ENCODE peak calls at places on chromosomes 13 and 19, in four cellular contexts. R is cardiac muscle cell, H is nephron progenitor cell, Z is BE2C. P is an unnamed sample.

GRCh38 chr13:113178070-113178895 is 19.8 kb downstream of the PROZ start:
- DNase-seq in R (peak), H (no peak), Z (peak), P (no peak)

GRCh38 chr19:35066691-35067563 is 25.4 kb downstream of the HPN start:
- DNase-seq in R (peak), H (peak), Z (peak), P (peak)

GRCh38 chr19:35786299-35787160 is 11.2 kb downstream of the ARHGAP33 start:
- DNase-seq in R (no peak), H (no peak), Z (no peak), P (no peak)

GRCh38 chr13:50012396-50013169 is 2.7 kb upstream of the KCNRG start:
- DNase-seq in R (peak), H (no peak), Z (no peak), P (no peak)

GRCh38 chr13:48892311-48892710 is 83.4 kb upstream of the FNDC3A start:
- DNase-seq in R (peak), H (no peak), Z (no peak), P (no peak)

GRCh38 chr19:33175886-33176669 is 18.1 kb upstream of the LRP3 start:
- DNase-seq in R (peak), H (no peak), Z (peak), P (no peak)

GRCh38 chr19:16831531-16831930 is 2.3 kb downstream of the SIN3B start:
- DNase-seq in R (no peak), H (no peak), Z (no peak), P (no peak)

GRCh38 chr19:35195822-35196221 is 32.7 kb downstream of the FAM187B start:
- DNase-seq in R (no peak), H (no peak), Z (no peak), P (no peak)

GRCh38 chr13:113560645-113561416 is 23.7 kb upstream of the TFDP1 start:
- DNase-seq in R (no peak), H (no peak), Z (no peak), P (no peak)

GRCh38 chr13:113411216-113412023 is 41.9 kb downstream of the ADPRHL1 start:
- DNase-seq in R (peak), H (no peak), Z (no peak), P (no peak)

GRCh38 chr13:44667950-44668349 is 91.8 kb upstream of the TSC22D1 start:
- DNase-seq in R (peak), H (no peak), Z (no peak), P (no peak)

GRCh38 chr19:4547303-4548237 is 7.7 kb upstream of the LRG1 start:
- DNase-seq in R (peak), H (no peak), Z (peak), P (no peak)
- TF ChIP-seq CTCF in R (peak), H (no peak), Z (peak), P (peak)

DNA sequence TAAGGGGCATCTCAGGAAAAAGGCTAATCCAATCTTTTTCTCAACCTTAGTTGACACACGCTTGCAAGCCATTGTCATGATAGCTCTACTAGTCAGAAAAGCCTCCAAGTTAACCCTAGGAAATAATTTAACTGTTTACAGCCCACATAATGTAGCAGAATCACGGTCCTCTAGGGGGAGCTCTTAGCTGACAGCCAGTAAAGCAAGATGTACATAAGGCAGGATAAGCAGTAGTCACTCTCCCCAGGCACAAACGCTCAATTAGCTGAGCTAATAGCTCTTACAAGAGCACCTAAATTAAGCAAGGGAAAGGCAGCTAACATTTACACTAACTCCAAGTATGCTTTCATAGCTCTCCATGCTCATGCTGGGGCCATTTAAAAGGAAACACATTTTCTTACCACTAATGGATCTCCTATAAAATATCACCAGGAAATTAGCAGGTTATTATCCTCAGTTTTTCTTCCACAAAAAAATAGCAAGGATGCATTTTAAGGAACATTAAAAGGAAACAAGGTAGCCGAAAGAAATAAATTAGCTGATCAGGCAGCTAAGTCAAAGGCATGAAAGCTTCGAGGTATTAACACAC is 33.7 kb upstream of the ZSCAN5A start:
- DNase-seq in R (peak), H (no peak), Z (peak), P (no peak)
- TF ChIP-seq CTCF in R (peak), H (no peak), Z (peak), P (peak)

DNA sequence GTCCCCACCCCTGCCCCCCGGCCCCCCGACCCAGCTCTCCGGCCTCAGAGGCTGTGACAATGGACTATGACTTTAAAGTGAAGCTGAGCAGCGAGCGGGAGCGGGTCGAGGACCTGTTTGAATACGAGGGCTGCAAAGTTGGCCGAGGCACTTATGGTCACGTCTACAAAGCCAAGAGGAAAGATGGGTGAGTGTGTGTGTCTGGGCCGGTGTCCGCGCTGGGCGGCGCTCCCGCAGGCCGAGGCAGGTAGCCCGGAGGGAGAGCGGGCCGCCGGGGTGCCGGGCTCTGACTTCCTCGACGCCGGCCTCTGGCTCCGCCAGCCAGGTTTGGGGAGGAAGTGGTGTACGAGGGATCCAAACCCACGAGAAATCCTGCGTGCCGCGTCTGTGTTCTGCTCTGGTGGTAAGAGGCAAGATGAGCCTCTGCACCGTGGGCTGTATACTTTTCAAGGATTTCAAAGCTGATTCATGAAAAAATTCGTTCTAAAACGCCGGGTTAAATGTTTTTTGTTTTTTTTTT is 714 bp downstream of the CDK8 start:
- DNase-seq in R (peak), H (peak), Z (peak), P (peak)
- TF ChIP-seq CTCF in R (no peak), H (no peak), Z (no peak), P (peak)

GRCh38 chr19:13411899-13412298 is 94.4 kb downstream of the CACNA1A start:
- DNase-seq in R (no peak), H (no peak), Z (no peak), P (no peak)
- TF ChIP-seq CTCF in R (no peak), H (no peak), Z (no peak), P (no peak)

GRCh38 chr13:61684976-61685682 is 269.5 kb upstream of the PCDH20 start:
- DNase-seq in R (no peak), H (no peak), Z (no peak), P (no peak)

DNA sequence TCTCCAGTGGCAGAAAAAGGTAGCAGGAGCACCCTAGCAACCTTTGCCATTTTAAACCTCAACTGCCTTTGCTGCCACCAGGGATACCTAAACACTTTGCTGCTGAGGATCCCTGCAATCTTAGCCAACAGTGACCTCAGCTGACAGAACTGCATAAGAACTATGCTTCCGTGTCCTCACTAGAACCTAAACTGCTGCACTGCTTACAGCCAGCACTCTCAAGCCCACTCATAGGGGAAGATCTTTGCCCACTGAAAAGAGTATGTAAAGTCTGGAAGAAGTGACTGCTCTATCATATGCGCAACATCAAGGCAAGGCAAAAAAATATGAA is 270.0 kb upstream of the PCDH20 start:
- DNase-seq in R (no peak), H (peak), Z (peak), P (no peak)
- TF ChIP-seq CTCF in R (no peak), H (peak), Z (peak), P (peak)

DNA sequence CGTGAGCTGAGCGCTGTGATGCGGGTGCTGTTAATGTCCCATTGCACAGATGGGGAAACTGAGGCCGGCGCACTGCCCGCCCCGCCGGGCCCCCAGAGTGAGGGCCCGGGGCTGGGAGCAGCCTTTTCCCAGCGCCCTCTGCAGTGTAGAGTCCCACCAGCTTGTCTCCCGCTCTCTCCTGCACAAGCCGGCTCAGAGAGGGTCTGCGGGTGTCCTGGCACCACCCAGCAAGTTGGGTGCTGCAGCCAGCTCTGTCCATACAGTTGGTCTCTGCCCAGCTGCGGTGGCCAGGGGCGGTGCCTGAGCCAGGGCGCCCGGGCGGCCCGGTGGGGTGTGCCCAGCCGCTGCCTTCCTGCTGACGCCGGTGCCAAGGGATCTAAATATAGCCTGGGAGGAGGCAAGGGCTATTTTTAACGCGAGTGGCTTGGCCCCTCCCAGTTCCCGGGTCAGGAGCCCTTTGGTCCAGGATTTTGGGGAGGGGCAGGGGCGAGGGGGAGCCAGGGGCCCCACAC is 19.3 kb downstream of the GADD45B start:
- DNase-seq in R (peak), H (no peak), Z (no peak), P (no peak)
- TF ChIP-seq CTCF in R (peak), H (no peak), Z (no peak), P (no peak)

P was measured in neural crest cell.